ENCODE peak calls at places on chromosome 3, in seven cellular contexts. One of them, this sample, is unnamed.
A peak's percentile ranks its signal among the peaks of the same experiment; 100 is the strongest.

GRCh38 chr3:147903037-147903436 is 493.9 kb downstream of the ZIC1 start:
- DNase-seq in K562: no peak
- DNase-seq in HepG2: no peak
- DNase-seq in H1: peak; percentile 46
- DNase-seq in SK-N-SH: no peak
- DNase-seq in HCT116: no peak
- DNase-seq in GM12878: no peak
- DNase-seq in this sample: no peak

GRCh38 chr3:133973249-133973980 is 56.3 kb downstream of the SLCO2A1 start:
- DNase-seq in K562: no peak
- DNase-seq in SK-N-SH: no peak
- DNase-seq in H1: no peak
- DNase-seq in HCT116: no peak
- DNase-seq in GM12878: no peak
- DNase-seq in HepG2: no peak
- DNase-seq in this sample: no peak

GRCh38 chr3:30720586-30721313 is 114.3 kb downstream of the TGFBR2 start:
- DNase-seq in GM12878: no peak
- DNase-seq in H1: no peak
- DNase-seq in HCT116: peak; percentile 60
- DNase-seq in HepG2: peak; percentile 92
- DNase-seq in SK-N-SH: no peak
- DNase-seq in K562: no peak
- DNase-seq in this sample: no peak

GRCh38 chr3:196968233-196969000 is at the start of gene PIGZ:
- DNase-seq in HepG2: no peak
- DNase-seq in GM12878: no peak
- DNase-seq in K562: peak; percentile 79
- DNase-seq in HCT116: no peak
- DNase-seq in SK-N-SH: peak; percentile 86
- DNase-seq in H1: peak; percentile 71
- DNase-seq in this sample: peak; percentile 74

GRCh38 chr3:124398594-124398993 is 331.7 kb upstream of the UMPS start:
- DNase-seq in K562: no peak
- DNase-seq in GM12878: no peak
- DNase-seq in HCT116: no peak
- DNase-seq in HepG2: no peak
- DNase-seq in SK-N-SH: no peak
- DNase-seq in H1: no peak
- DNase-seq in this sample: no peak

GRCh38 chr3:134364061-134364935 is 9.9 kb downstream of the AMOTL2 start:
- DNase-seq in H1: peak; percentile 88
- DNase-seq in GM12878: no peak
- DNase-seq in K562: peak; percentile 26
- DNase-seq in SK-N-SH: peak; percentile 92
- DNase-seq in HepG2: no peak
- DNase-seq in HCT116: peak; percentile 74
- DNase-seq in this sample: peak; percentile 98

GRCh38 chr3:81419196-81419595 is 342.2 kb downstream of the GBE1 start:
- DNase-seq in GM12878: no peak
- DNase-seq in HepG2: peak; percentile 1
- DNase-seq in SK-N-SH: peak; percentile 36
- DNase-seq in HCT116: no peak
- DNase-seq in K562: peak; percentile 2
- DNase-seq in H1: no peak
- DNase-seq in this sample: peak; percentile 10

GRCh38 chr3:7682822-7683229 is 818.8 kb upstream of the LMCD1 start:
- DNase-seq in HepG2: no peak
- DNase-seq in K562: no peak
- DNase-seq in HCT116: peak; percentile 18
- DNase-seq in H1: no peak
- DNase-seq in SK-N-SH: no peak
- DNase-seq in GM12878: no peak
- DNase-seq in this sample: no peak

GRCh38 chr3:1404270-1404669 is 311.4 kb downstream of the CNTN6 start:
- DNase-seq in GM12878: no peak
- DNase-seq in K562: no peak
- DNase-seq in HCT116: no peak
- DNase-seq in HepG2: no peak
- DNase-seq in H1: no peak
- DNase-seq in SK-N-SH: no peak
- DNase-seq in this sample: no peak

GRCh38 chr3:39812537-39812936 is 3.1 kb downstream of the MYRIP start:
- DNase-seq in HCT116: no peak
- DNase-seq in H1: no peak
- DNase-seq in SK-N-SH: peak; percentile 31
- DNase-seq in HepG2: peak; percentile 6
- DNase-seq in GM12878: no peak
- DNase-seq in K562: no peak
- DNase-seq in this sample: peak; percentile 21

GRCh38 chr3:11601446-11602241 is 42.1 kb downstream of the VGLL4 start:
- DNase-seq in SK-N-SH: no peak
- DNase-seq in K562: no peak
- DNase-seq in HCT116: no peak
- DNase-seq in H1: no peak
- DNase-seq in GM12878: peak; percentile 47
- DNase-seq in HepG2: no peak
- DNase-seq in this sample: peak; percentile 26

GRCh38 chr3:187261541-187261969 is 30.0 kb downstream of the MASP1 start:
- DNase-seq in SK-N-SH: no peak
- DNase-seq in H1: no peak
- DNase-seq in K562: no peak
- DNase-seq in HepG2: no peak
- DNase-seq in GM12878: no peak
- DNase-seq in HCT116: no peak
- DNase-seq in this sample: no peak

GRCh38 chr3:187264051-187264450 is 27.5 kb downstream of the MASP1 start:
- DNase-seq in H1: no peak
- DNase-seq in GM12878: no peak
- DNase-seq in HCT116: no peak
- DNase-seq in SK-N-SH: no peak
- DNase-seq in K562: no peak
- DNase-seq in HepG2: peak; percentile 72
- DNase-seq in this sample: no peak

GRCh38 chr3:187264946-187265345 is 26.6 kb downstream of the MASP1 start:
- DNase-seq in GM12878: no peak
- DNase-seq in HepG2: no peak
- DNase-seq in HCT116: no peak
- DNase-seq in K562: no peak
- DNase-seq in SK-N-SH: no peak
- DNase-seq in H1: no peak
- DNase-seq in this sample: no peak

GRCh38 chr3:187262360-187262759 is 29.2 kb downstream of the MASP1 start:
- DNase-seq in SK-N-SH: no peak
- DNase-seq in GM12878: no peak
- DNase-seq in H1: no peak
- DNase-seq in HCT116: no peak
- DNase-seq in HepG2: no peak
- DNase-seq in K562: no peak
- DNase-seq in this sample: no peak

GRCh38 chr3:187263270-187263669 is 28.3 kb downstream of the MASP1 start:
- DNase-seq in GM12878: no peak
- DNase-seq in HepG2: no peak
- DNase-seq in HCT116: no peak
- DNase-seq in SK-N-SH: no peak
- DNase-seq in H1: no peak
- DNase-seq in K562: no peak
- DNase-seq in this sample: no peak
- TF ChIP-seq JUND in GM12878: no peak
- TF ChIP-seq JUND in HepG2: no peak
- TF ChIP-seq JUND in HCT116: no peak
- TF ChIP-seq JUND in SK-N-SH: no peak
- TF ChIP-seq JUND in H1: no peak
- TF ChIP-seq JUND in K562: no peak
- TF ChIP-seq JUND in this sample: no peak

DNA sequence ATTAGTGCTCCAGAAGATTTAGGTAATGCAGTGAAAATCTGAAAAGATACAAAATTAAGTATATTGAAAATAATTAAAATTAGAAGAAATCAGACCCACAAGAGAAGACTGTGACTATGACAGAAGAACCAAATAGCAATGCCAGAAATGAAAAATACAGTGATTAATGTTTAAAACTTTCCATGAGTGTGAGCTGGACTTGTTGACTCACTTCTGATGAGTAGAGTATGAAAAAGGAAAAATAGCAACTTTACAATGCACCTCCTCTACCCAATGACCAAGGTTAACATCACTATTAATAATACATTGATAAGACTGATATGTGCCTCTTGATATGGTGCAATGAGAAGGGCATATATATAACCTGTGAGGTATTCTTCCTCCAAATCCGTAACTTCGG is 39.3 kb upstream of the SLC22A13 start:
- DNase-seq in K562: no peak
- DNase-seq in HCT116: no peak
- DNase-seq in H1: no peak
- DNase-seq in HepG2: no peak
- DNase-seq in GM12878: no peak
- DNase-seq in SK-N-SH: no peak
- DNase-seq in this sample: no peak
- TF ChIP-seq JUND in K562: no peak
- TF ChIP-seq JUND in HCT116: no peak
- TF ChIP-seq JUND in H1: no peak
- TF ChIP-seq JUND in HepG2: no peak
- TF ChIP-seq JUND in GM12878: no peak
- TF ChIP-seq JUND in SK-N-SH: peak; percentile 34
- TF ChIP-seq JUND in this sample: no peak

DNA sequence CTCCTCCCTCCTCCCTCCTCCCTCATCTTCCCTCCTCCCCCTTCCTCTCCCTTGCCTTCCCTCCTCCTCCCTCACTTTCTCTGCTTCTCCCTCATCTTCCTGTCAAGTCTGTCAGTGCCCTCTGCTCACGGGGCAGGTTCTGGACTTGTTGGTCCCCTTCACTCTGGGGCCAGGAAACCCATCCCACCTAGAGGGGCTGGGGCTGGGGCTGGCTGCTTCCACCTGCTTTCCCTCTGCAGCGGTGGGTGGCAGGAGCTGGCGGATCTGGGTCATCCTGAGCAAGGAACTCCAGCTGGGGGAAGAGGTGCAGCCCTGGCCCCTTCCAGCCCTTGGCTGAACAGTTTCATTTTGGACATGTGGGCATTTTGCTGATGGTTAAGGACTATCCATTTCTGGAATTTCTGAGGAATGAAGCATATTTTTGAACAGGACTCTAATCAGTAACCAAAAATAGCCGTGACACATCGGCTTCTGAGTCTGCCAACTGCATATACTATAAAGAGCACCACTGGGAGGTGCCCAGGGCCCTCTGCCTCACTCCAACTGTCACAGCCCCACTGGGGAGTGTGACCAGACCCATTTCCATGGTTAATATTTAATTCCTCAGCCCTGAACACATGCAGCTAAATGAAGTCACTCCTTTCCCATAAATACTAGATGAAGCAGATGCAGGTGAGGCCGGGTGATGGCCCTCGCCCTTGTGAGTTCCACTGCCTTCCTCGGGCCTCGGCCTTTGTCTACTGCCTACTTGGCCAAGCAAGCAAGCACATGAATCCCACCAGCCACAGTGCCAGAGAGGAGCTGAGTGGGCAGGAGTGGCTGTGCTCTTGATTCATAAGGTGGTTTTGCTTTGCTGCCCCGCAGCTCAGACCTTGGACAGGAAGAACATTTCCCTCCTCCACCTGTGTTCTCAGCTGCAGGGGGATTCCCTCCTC is 39.8 kb downstream of the CHDH start:
- DNase-seq in SK-N-SH: no peak
- DNase-seq in H1: no peak
- DNase-seq in K562: no peak
- DNase-seq in HCT116: no peak
- DNase-seq in GM12878: peak; percentile 13
- DNase-seq in HepG2: peak; percentile 23
- DNase-seq in this sample: no peak
- TF ChIP-seq JUND in SK-N-SH: peak; percentile 68
- TF ChIP-seq JUND in H1: no peak
- TF ChIP-seq JUND in K562: no peak
- TF ChIP-seq JUND in HCT116: no peak
- TF ChIP-seq JUND in GM12878: no peak
- TF ChIP-seq JUND in HepG2: no peak
- TF ChIP-seq JUND in this sample: no peak

DNA sequence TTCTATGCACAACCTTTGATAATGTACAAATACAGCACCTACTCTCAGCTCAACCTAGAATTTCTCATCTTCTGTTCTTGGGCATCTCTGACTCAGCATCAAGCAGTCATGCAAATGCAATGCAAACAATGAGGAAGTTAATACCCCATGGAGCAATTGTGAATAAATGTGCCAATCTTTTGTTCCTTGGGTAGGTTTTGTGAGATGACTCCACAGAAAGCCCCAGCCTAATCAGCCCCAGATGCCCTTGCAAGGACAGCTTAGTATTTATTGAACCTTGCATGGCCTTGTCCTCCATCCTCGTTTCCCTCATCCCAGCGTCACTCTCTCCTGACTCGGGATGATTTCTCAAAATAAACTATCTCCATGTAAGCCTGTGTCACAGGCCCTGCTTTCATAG is 494.7 kb upstream of the NECTIN3 start:
- DNase-seq in HepG2: no peak
- DNase-seq in K562: no peak
- DNase-seq in SK-N-SH: no peak
- DNase-seq in GM12878: no peak
- DNase-seq in H1: peak; percentile 56
- DNase-seq in HCT116: peak; percentile 80
- DNase-seq in this sample: no peak
- TF ChIP-seq JUND in HepG2: no peak
- TF ChIP-seq JUND in K562: no peak
- TF ChIP-seq JUND in SK-N-SH: peak; percentile 98
- TF ChIP-seq JUND in GM12878: no peak
- TF ChIP-seq JUND in H1: peak; percentile 90
- TF ChIP-seq JUND in HCT116: peak; percentile 93
- TF ChIP-seq JUND in this sample: no peak

DNA sequence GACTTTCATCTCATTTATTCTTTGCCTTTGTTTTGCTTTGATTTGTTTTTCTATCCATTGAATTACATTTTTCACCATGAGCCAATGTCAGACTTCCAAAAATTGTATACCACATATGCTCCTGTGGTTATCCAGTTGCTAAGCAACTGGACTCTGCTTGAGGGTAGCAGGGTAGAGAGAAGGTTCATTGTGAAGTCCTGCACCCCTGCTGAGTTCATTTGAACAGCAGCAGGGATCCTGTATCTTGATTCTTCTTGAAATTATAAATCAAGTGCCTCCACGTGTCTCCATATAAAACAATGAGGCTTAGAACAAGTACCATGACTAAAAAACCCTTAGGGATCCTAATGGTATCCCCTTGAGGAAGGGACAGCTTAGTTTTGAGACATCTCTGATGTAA is 449.3 kb downstream of the ROBO2 start:
- DNase-seq in HCT116: no peak
- DNase-seq in H1: no peak
- DNase-seq in SK-N-SH: no peak
- DNase-seq in HepG2: no peak
- DNase-seq in GM12878: no peak
- DNase-seq in K562: no peak
- DNase-seq in this sample: no peak
- TF ChIP-seq JUND in HCT116: no peak
- TF ChIP-seq JUND in H1: no peak
- TF ChIP-seq JUND in SK-N-SH: no peak
- TF ChIP-seq JUND in HepG2: no peak
- TF ChIP-seq JUND in GM12878: no peak
- TF ChIP-seq JUND in K562: no peak
- TF ChIP-seq JUND in this sample: no peak

GRCh38 chr3:187738400-187739124 is 6.7 kb downstream of the BCL6 start:
- DNase-seq in SK-N-SH: peak; percentile 87
- DNase-seq in K562: peak; percentile 84
- DNase-seq in H1: peak; percentile 85
- DNase-seq in HepG2: peak; percentile 72
- DNase-seq in HCT116: peak; percentile 83
- DNase-seq in GM12878: no peak
- DNase-seq in this sample: peak; percentile 97
- TF ChIP-seq JUND in SK-N-SH: no peak
- TF ChIP-seq JUND in K562: no peak
- TF ChIP-seq JUND in H1: no peak
- TF ChIP-seq JUND in HepG2: no peak
- TF ChIP-seq JUND in HCT116: no peak
- TF ChIP-seq JUND in GM12878: no peak
- TF ChIP-seq JUND in this sample: no peak